ENCODE peak calls at places on chromosomes 12 and 14, in seven cellular contexts. G is K562, F is HCT116, W is HepG2, S is H1, P is NT2/D1, U is GM12878. T is an unnamed sample.

GRCh38 chr12:80763874-80764273 is 47.2 kb downstream of the MYF5 start:
- DNase-seq in U (no peak), P (peak; percentile 55), S (no peak), G (peak; percentile 10), F (peak; percentile 39), W (peak; percentile 52), T (peak; percentile 4)

GRCh38 chr14:73777420-73777819 is 63.2 kb upstream of the PNMA1 start:
- DNase-seq in G (no peak), S (no peak), U (no peak), F (no peak), P (no peak), W (no peak), T (no peak)

GRCh38 chr12:25524381-25524780 is 28.7 kb downstream of the LMNTD1 start:
- DNase-seq in F (no peak), S (no peak), U (no peak), G (no peak), P (no peak), W (no peak), T (no peak)

GRCh38 chr14:82345149-82345548 is 811.5 kb upstream of the SEL1L start:
- DNase-seq in W (no peak), U (no peak), P (no peak), S (no peak), G (no peak), F (no peak), T (no peak)

GRCh38 chr14:75514673-75515630 is 7.3 kb upstream of the BATF start:
- DNase-seq in W (no peak), U (peak; percentile 80), F (no peak), S (peak; percentile 53), P (no peak), G (peak; percentile 44), T (no peak)

GRCh38 chr14:74502236-74503019 is 8.9 kb downstream of the ISCA2 start:
- DNase-seq in P (peak; percentile 33), F (no peak), S (no peak), G (peak; percentile 35), U (no peak), W (peak; percentile 50), T (peak; percentile 66)

GRCh38 chr14:105475916-105476845 is 1.6 kb downstream of the CRIP2 start:
- DNase-seq in F (no peak), P (no peak), U (no peak), W (peak; percentile 57), S (no peak), G (no peak), T (peak; percentile 86)

GRCh38 chr14:64726585-64726890 is 22.3 kb downstream of the PLEKHG3 start:
- DNase-seq in S (no peak), G (no peak), P (no peak), W (no peak), F (peak; percentile 66), U (no peak), T (no peak)

GRCh38 chr12:114903394-114903748 is 219.4 kb upstream of the TBX3 start:
- DNase-seq in F (no peak), W (no peak), P (no peak), U (no peak), S (no peak), G (no peak), T (no peak)

GRCh38 chr14:102749833-102750775 is 27.1 kb upstream of the TRAF3 start:
- DNase-seq in U (no peak), G (no peak), S (no peak), W (no peak), P (no peak), F (no peak), T (no peak)

GRCh38 chr12:104571328-104571727 is 114.6 kb downstream of the CHST11 start:
- DNase-seq in G (no peak), S (no peak), U (peak; percentile 57), P (no peak), F (no peak), W (no peak), T (no peak)

GRCh38 chr12:98397323-98398105 is 117.9 kb upstream of the TMPO start:
- DNase-seq in P (peak; percentile 77), G (peak; percentile 82), S (peak; percentile 91), F (peak; percentile 80), W (peak; percentile 68), U (peak; percentile 53), T (peak; percentile 73)

GRCh38 chr12:113470871-113471618 is 626 bp downstream of the LHX5 start:
- DNase-seq in S (peak; percentile 76), W (no peak), U (no peak), G (no peak), F (no peak), P (no peak), T (peak; percentile 32)

GRCh38 chr14:94548999-94549985 is 11.9 kb upstream of the SERPINA4 start:
- DNase-seq in W (peak; percentile 56), S (peak; percentile 98), U (no peak), P (peak; percentile 47), G (peak; percentile 65), F (peak; percentile 28), T (peak; percentile 66)

GRCh38 chr14:68860771-68861170 is 67.9 kb upstream of the ZFP36L1 start:
- DNase-seq in S (no peak), P (no peak), W (no peak), F (no peak), G (no peak), U (no peak), T (no peak)

GRCh38 chr14:70020350-70021170 is 141.3 kb downstream of the SMOC1 start:
- DNase-seq in G (peak; percentile 9), F (no peak), W (no peak), U (no peak), P (no peak), S (no peak), T (no peak)

GRCh38 chr12:62767946-62768345 is 167.0 kb downstream of the PPM1H start:
- DNase-seq in P (no peak), W (no peak), F (no peak), S (no peak), U (no peak), G (no peak), T (no peak)

GRCh38 chr12:26119391-26119981 is 5.4 kb downstream of the BHLHE41 start:
- DNase-seq in S (no peak), F (peak; percentile 51), G (peak; percentile 15), U (no peak), W (peak; percentile 24), P (no peak), T (peak; percentile 56)

GRCh38 chr12:132151766-132152410 is 7.6 kb downstream of the NOC4L start:
- DNase-seq in F (no peak), G (no peak), P (no peak), W (no peak), U (no peak), S (no peak), T (no peak)

GRCh38 chr12:99418379-99418778 is 229.2 kb upstream of the GARIN6 start:
- DNase-seq in U (no peak), P (no peak), S (no peak), G (no peak), W (no peak), F (no peak), T (no peak)

GRCh38 chr12:14514154-14514842 is 53.4 kb downstream of the PLBD1 start:
- DNase-seq in W (peak; percentile 5), G (no peak), F (peak; percentile 71), S (no peak), U (no peak), P (no peak), T (peak; percentile 8)

GRCh38 chr12:108508243-108508642 is 6.8 kb upstream of the FICD start:
- DNase-seq in F (no peak), G (no peak), S (no peak), W (no peak), U (no peak), P (no peak), T (no peak)
- TF ChIP-seq YY1 in F (no peak), G (no peak), S (no peak), W (no peak), U (no peak), P (no peak), T (no peak)

DNA sequence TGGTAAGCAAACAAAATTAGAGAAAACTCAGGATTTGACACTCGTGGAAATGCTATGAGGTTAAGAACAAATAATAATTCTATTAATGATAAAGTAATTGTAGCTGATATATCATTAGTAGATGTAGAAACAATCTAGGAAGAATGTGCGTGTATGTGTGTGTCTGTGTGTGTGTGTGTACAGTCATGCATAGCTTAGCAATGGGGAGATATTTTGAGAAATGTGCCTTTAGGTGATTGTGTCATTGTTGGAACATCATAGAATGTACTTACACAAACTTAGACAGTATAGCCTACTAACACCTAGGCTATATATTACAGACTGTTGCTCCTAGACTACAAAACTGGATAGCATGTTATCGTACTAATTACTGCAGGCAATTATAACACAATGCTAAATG is 5.3 kb downstream of the CLEC2A start:
- DNase-seq in G (no peak), P (no peak), W (no peak), U (no peak), F (no peak), S (no peak), T (no peak)
- TF ChIP-seq YY1 in G (no peak), P (no peak), W (no peak), U (no peak), F (no peak), S (no peak), T (no peak)

GRCh38 chr12:126492181-126492580 is 1426.9 kb downstream of the AACS start:
- DNase-seq in G (no peak), W (no peak), F (no peak), U (no peak), S (no peak), P (no peak), T (no peak)

GRCh38 chr12:126488786-126489185 is 1423.6 kb downstream of the AACS start:
- DNase-seq in S (no peak), P (no peak), G (no peak), U (no peak), F (no peak), W (no peak), T (no peak)

GRCh38 chr12:126487581-126487980 is 1422.3 kb downstream of the AACS start:
- DNase-seq in W (no peak), F (no peak), P (no peak), S (no peak), G (no peak), U (no peak), T (no peak)

GRCh38 chr12:126493366-126494108 is 1428.3 kb downstream of the AACS start:
- DNase-seq in W (no peak), F (no peak), S (no peak), U (no peak), G (no peak), P (no peak), T (peak; percentile 25)
- TF ChIP-seq YY1 in W (no peak), F (no peak), S (no peak), U (no peak), G (no peak), P (no peak), T (no peak)

DNA sequence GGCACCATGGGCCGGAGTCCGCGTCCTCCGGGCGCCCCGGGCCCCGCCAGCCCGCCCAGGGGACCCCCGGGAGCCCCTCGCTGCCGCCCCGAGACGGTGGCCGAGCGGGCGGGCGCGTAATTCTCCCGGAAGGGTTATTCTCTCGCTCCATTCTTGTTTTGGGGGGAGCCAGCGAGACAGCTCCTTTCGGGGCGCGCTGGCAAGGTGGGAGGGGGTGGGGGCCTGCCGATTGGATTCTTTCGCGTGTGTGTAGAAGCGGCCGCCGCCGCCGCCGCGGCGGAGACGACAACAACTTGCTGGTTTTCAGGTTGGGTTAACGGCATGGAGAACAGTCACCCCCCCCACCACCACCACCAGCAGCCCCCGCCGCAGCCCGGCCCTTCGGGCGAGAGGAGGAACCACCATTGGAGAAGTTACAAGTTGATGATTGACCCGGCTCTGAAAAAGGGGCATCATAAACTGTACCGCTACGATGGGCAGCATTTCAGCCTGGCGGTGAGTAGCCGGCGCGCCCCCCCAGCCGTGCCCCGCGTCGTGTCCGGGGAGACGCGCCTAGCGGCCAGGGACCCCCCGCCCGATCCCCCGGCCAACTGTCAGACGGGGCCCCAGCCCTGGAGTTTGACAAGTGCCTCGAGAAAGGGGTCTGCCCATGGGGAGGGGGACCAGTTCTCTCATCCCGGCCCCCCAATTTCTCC is 755 bp downstream of the SETD1B start:
- DNase-seq in W (peak; percentile 55), G (no peak), U (no peak), S (no peak), P (no peak), F (no peak), T (peak; percentile 61)
- TF ChIP-seq YY1 in W (peak; percentile 48), G (peak; percentile 9), U (no peak), S (no peak), P (no peak), F (no peak), T (no peak)

T was measured in SK-N-SH.